ENCODE peak calls at places on chromosomes 13 and 19, in four cellular contexts. E is transverse colon, Q is spleen, C is breast epithelium. U is an unnamed sample.

GRCh38 chr13:66835040-66835628 is 395.0 kb downstream of the PCDH9 start:
- DNase-seq in E (peak; percentile 18), Q (no peak), C (no peak), U (no peak)

GRCh38 chr13:52395704-52396103 is 10.3 kb downstream of the THSD1 start:
- DNase-seq in C (no peak), Q (no peak), E (no peak), U (no peak)

GRCh38 chr13:19759669-19760068 is 23.1 kb downstream of the PSPC1 start:
- DNase-seq in C (no peak), Q (no peak), E (no peak), U (no peak)

GRCh38 chr13:51645154-51645650 is 60.9 kb downstream of the WDFY2 start:
- DNase-seq in C (no peak), Q (no peak), E (no peak), U (no peak)

GRCh38 chr13:50678464-50679162 is 164.9 kb downstream of the DLEU7 start:
- DNase-seq in C (no peak), Q (no peak), E (no peak), U (no peak)

GRCh38 chr19:42426643-42427042 is 545 bp downstream of the LIPE start:
- DNase-seq in E (no peak), C (no peak), Q (no peak), U (no peak)

GRCh38 chr13:46896346-46897138 is at the start of gene HTR2A:
- DNase-seq in E (no peak), C (peak; percentile 41), Q (peak; percentile 81), U (peak; percentile 14)

GRCh38 chr19:48237057-48237456 is 18.7 kb downstream of the CARD8 start:
- DNase-seq in E (no peak), Q (no peak), C (no peak), U (no peak)

GRCh38 chr19:11273288-11273687 is 11.0 kb upstream of the DOCK6 start:
- DNase-seq in E (no peak), Q (no peak), C (no peak), U (no peak)

GRCh38 chr19:21023901-21024300 is 3.4 kb downstream of the ZNF430 start:
- DNase-seq in E (no peak), C (no peak), Q (no peak), U (no peak)

GRCh38 chr19:18291019-18291524 is 9.7 kb upstream of the JUND start:
- DNase-seq in Q (no peak), C (no peak), E (no peak), U (no peak)

GRCh38 chr19:7257148-7258041 is 36.8 kb downstream of the INSR start:
- DNase-seq in E (peak; percentile 24), C (no peak), Q (peak; percentile 75), U (peak; percentile 56)

GRCh38 chr19:29326351-29326750 is 113.4 kb upstream of the UQCRFS1 start:
- DNase-seq in E (no peak), Q (no peak), C (no peak), U (no peak)

DNA sequence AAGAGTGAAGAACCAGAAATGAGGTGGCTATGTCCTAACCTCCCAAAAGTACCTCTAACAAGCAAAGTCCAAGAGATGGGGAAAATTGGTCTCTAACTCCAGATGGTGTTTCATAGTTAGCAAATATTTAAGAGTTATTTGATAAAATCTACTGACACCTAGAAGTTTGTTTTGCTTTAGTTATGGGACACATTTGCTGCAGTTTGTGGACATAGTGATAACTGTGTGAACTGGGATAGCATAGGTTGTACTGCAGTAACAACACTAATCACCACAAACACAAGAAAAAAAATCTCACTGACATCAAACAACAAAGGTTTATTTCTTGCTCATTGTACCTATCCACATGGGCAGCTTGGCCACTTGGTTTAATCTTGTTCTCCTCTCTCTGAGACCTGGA is 965.0 kb upstream of the SPRY2 start:
- DNase-seq in E (no peak), Q (no peak), C (no peak), U (no peak)
- TF ChIP-seq CTCF in E (no peak), Q (no peak), C (no peak), U (no peak)

GRCh38 chr19:10112037-10112751 is 701 bp downstream of the P2RY11 start:
- DNase-seq in Q (no peak), E (peak; percentile 14), C (no peak), U (no peak)

GRCh38 chr19:10112895-10113591 is 1.6 kb downstream of the P2RY11 start:
- DNase-seq in E (peak; percentile 68), C (no peak), Q (peak; percentile 89), U (no peak)

GRCh38 chr19:10110972-10111317 is 548 bp upstream of the P2RY11 start:
- DNase-seq in C (no peak), Q (no peak), E (no peak), U (no peak)

GRCh38 chr19:10110076-10110971 is 1.2 kb upstream of the P2RY11 start:
- DNase-seq in Q (no peak), C (no peak), E (peak; percentile 10), U (no peak)

GRCh38 chr19:10111405-10111811 is at the start of gene P2RY11:
- DNase-seq in Q (peak; percentile 86), E (peak; percentile 49), C (no peak), U (no peak)
- TF ChIP-seq POLR2AphosphoS5 in Q (peak; percentile 75), E (no peak), C (no peak), U (no peak)

DNA sequence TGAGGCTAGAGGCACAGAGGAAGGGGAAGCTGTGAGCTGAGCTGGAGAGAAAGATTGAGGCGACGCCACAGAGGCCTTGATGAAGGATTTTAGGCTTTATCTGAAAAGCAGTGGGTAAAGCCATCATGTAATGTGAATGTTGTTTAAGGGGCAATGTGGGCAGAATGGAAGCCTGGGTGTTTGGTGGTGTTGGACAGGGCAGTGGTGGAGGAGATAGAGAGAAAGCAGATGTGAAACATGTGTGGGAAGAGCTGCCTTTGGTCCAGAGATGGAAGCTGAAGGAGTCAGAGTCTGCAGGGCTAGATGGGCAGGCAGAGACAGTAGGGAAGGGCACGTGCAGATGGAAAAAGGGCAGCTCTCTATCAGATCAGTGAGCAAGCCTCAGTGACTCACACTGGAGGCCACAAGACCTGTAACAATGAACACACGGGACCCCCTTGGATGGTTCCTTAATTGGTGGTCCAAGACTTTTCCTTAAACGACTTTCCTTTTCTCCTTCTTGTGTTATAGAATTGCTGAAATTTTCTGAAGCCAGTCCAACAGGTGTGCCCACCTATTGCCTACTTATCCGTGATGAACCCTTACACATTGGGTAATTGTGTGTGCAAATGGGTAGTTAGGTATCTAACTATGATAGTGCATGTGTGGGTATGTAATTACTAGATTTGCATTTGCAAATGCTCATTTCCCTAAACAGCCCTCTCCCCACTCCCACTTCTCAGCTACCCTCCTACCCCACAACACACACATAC is 21.7 kb downstream of the ZNF536 start:
- DNase-seq in C (no peak), Q (no peak), E (no peak), U (no peak)
- TF ChIP-seq CTCF in C (no peak), Q (no peak), E (no peak), U (no peak)

GRCh38 chr13:20801704-20802103 is 27.9 kb upstream of the EEF1AKMT1 start:
- DNase-seq in C (no peak), Q (no peak), E (no peak), U (no peak)
- TF ChIP-seq POLR2AphosphoS5 in C (no peak), Q (no peak), E (no peak), U (no peak)

GRCh38 chr19:1364070-1364719 is 19.5 kb upstream of the NDUFS7 start:
- DNase-seq in E (no peak), Q (no peak), C (no peak), U (no peak)
- TF ChIP-seq CTCF in E (peak; percentile 14), Q (peak; percentile 21), C (peak; percentile 19), U (no peak)

U was measured in prostate gland.